ENCODE peak calls at places on chromosomes 13 and 19, in ten cellular contexts. B is GM23338; O is fibroblast of pulmonary artery; X is ascending aorta; G is CD8-positive, alpha-beta T cell; J is WERI-Rb-1; Q is cardiac fibroblast; C is fibroblast of villous mesenchyme; A is lung; W is mammary epithelial cell. M is an unnamed sample.

GRCh38 chr13:75101997-75102720 is 379.8 kb downstream of the TBC1D4 start:
- DNase-seq in B (peak), O (peak), X (no peak), G (no peak), J (no peak), Q (no peak), C (no peak), A (no peak), W (peak), M (no peak)

GRCh38 chr19:5150331-5150901 is 181.5 kb downstream of the KDM4B start:
- DNase-seq in B (no peak), O (no peak), X (no peak), G (no peak), J (no peak), Q (no peak), C (no peak), A (no peak), W (no peak), M (no peak)

GRCh38 chr13:79989251-79989661 is 351.7 kb downstream of the SPRY2 start:
- DNase-seq in B (no peak), O (no peak), X (no peak), G (no peak), J (no peak), Q (no peak), C (peak), A (no peak), W (peak), M (no peak)

GRCh38 chr19:28485300-28485699 is 727.7 kb downstream of the UQCRFS1 start:
- DNase-seq in B (no peak), O (no peak), X (no peak), G (no peak), J (no peak), Q (peak), C (no peak), A (no peak), W (no peak), M (no peak)

GRCh38 chr13:25632166-25632888 is 260.6 kb downstream of the ATP8A2 start:
- DNase-seq in B (peak), O (no peak), X (no peak), G (no peak), J (no peak), Q (no peak), C (no peak), A (peak), W (no peak), M (no peak)

GRCh38 chr13:55977436-55977835 is 1163.3 kb upstream of the PRR20A start:
- DNase-seq in B (no peak), O (no peak), X (no peak), G (no peak), J (no peak), Q (no peak), C (no peak), A (no peak), W (no peak), M (no peak)

GRCh38 chr13:90256746-90257145 is 1090.7 kb upstream of the MIR17HG start:
- DNase-seq in B (no peak), O (no peak), X (no peak), G (no peak), J (no peak), Q (no peak), C (no peak), A (no peak), W (no peak), M (no peak)

GRCh38 chr13:63288576-63288975 is 1872.9 kb upstream of the PCDH20 start:
- DNase-seq in B (no peak), O (peak), X (no peak), G (no peak), J (no peak), Q (no peak), C (no peak), A (no peak), W (no peak), M (no peak)

GRCh38 chr13:93496985-93497673 is 270.5 kb downstream of the GPC6 start:
- DNase-seq in B (no peak), O (no peak), X (no peak), G (no peak), J (peak), Q (peak), C (peak), A (no peak), W (no peak), M (no peak)

GRCh38 chr19:49863254-49863934 is 4.0 kb downstream of the PNKP start:
- DNase-seq in B (no peak), O (no peak), X (no peak), G (no peak), J (no peak), Q (no peak), C (no peak), A (no peak), W (no peak), M (no peak)

GRCh38 chr13:101209206-101209893 is 207.0 kb downstream of the NALCN start:
- DNase-seq in B (no peak), O (no peak), X (no peak), G (no peak), J (no peak), Q (no peak), C (no peak), A (no peak), W (peak), M (no peak)

GRCh38 chr19:38734426-38735256 is 9.6 kb downstream of the CAPN12 start:
- DNase-seq in B (no peak), O (no peak), X (peak), G (no peak), J (no peak), Q (no peak), C (no peak), A (no peak), W (peak), M (no peak)

GRCh38 chr19:38734176-38734425 is 10.2 kb downstream of the CAPN12 start:
- DNase-seq in B (no peak), O (no peak), X (no peak), G (no peak), J (no peak), Q (no peak), C (no peak), A (no peak), W (no peak), M (no peak)

GRCh38 chr19:38736036-38736412 is 8.2 kb downstream of the CAPN12 start:
- DNase-seq in B (peak), O (no peak), X (no peak), G (no peak), J (peak), Q (no peak), C (peak), A (peak), W (no peak), M (no peak)

GRCh38 chr19:38736413-38737280 is 7.6 kb downstream of the CAPN12 start:
- DNase-seq in B (peak), O (no peak), X (no peak), G (peak), J (peak), Q (no peak), C (no peak), A (peak), W (peak), M (no peak)

DNA sequence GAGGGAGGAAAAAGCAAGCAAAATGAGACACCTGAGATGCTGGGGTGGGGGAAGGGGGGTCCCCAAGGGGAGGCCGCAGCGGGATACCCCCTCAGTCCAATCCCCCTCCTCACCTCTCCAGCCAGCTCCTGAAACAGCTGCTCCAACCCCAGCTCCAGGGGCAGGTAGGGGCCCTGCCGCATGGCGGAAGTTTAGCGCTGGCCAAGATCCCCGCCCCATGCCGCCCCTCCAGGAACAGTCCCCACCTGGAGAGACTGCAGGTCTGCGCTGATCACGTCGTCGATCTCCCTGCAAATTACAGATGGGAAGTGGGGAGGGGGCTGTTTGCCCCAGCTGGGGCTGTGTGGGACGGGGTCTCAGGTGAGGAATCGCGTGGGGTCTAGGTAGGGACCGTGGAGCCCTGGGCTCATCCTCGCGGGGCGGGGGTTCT is 9.0 kb downstream of the CAPN12 start:
- DNase-seq in B (peak), O (no peak), X (no peak), G (no peak), J (peak), Q (no peak), C (no peak), A (no peak), W (peak), M (no peak)
- H3K4me3 ChIP-seq in B (peak), O (no peak), X (no peak), G (peak), J (peak), Q (no peak), C (no peak), A (no peak), W (peak), M (no peak)

DNA sequence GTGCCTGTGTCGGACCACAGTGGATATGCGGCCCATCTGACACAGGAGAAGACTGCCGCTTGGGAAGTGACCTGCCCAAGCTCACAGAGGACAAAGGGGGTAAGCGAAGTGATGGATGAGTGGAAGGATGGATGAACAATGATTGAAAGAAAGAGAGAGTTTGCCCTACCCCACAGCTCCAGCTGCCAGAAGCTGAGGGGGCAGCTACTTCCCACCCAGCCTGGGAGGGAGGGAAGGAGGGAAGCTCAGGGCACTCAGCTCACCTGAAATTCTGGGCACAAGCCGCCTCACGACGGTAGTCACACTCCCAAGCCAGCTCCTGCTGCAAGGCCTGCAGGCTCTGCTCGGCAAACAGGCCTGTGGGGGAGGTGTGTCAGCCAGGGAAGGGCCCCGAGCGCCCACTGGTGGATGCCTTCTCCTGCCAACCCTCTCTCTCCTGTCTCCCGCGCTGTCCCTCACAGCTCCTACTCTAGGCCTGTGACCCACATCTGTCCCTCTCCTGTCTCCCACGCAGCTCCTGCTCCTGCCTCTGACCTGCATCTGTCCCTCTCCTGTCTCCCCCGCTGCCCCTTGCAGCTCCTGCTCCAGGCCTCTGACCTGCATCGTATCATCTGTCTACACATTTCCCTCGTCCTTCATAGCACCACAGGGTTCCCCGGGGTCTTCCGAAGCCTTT is 12.0 kb upstream of the NUMBL start:
- DNase-seq in B (peak), O (peak), X (no peak), G (no peak), J (peak), Q (peak), C (peak), A (no peak), W (no peak), M (no peak)
- TF ChIP-seq CTCF in B (peak), O (peak), X (no peak), G (no peak), J (peak), Q (peak), C (peak), A (no peak), W (peak), M (peak)

DNA sequence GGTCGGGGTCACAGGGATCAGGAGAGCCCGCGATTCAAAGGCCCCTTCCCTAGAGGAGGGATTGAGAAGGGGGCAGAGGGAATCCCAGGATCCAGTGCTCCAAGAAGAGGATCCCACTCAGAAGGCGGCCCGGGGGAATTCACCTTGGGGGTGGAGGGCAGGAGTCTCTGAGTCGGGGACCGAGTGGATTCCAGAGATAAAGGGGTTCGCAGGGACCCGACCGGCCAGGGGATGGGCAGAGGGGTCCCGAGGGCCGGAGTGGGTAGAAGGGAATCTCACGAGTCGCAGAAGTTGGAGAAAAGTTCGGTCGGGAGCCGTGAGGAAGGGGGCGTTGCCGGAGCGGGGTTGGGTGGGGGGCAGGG is 261 bp downstream of the PRKD2 start:
- DNase-seq in B (peak), O (no peak), X (no peak), G (no peak), J (no peak), Q (no peak), C (no peak), A (no peak), W (no peak), M (no peak)
- H3K4me3 ChIP-seq in B (peak), O (peak), X (peak), G (peak), J (peak), Q (peak), C (peak), A (peak), W (peak), M (peak)

GRCh38 chr19:52734340-52734892 is 428 bp downstream of the ZNF611 start:
- DNase-seq in B (peak), O (peak), X (no peak), G (no peak), J (no peak), Q (peak), C (no peak), A (no peak), W (peak), M (no peak)

GRCh38 chr19:52735734-52736133 is 890 bp upstream of the ZNF611 start:
- DNase-seq in B (peak), O (peak), X (peak), G (no peak), J (peak), Q (no peak), C (peak), A (peak), W (peak), M (no peak)

GRCh38 chr19:52739576-52739975 is 4.7 kb upstream of the ZNF611 start:
- DNase-seq in B (peak), O (no peak), X (no peak), G (no peak), J (no peak), Q (no peak), C (no peak), A (no peak), W (no peak), M (no peak)

DNA sequence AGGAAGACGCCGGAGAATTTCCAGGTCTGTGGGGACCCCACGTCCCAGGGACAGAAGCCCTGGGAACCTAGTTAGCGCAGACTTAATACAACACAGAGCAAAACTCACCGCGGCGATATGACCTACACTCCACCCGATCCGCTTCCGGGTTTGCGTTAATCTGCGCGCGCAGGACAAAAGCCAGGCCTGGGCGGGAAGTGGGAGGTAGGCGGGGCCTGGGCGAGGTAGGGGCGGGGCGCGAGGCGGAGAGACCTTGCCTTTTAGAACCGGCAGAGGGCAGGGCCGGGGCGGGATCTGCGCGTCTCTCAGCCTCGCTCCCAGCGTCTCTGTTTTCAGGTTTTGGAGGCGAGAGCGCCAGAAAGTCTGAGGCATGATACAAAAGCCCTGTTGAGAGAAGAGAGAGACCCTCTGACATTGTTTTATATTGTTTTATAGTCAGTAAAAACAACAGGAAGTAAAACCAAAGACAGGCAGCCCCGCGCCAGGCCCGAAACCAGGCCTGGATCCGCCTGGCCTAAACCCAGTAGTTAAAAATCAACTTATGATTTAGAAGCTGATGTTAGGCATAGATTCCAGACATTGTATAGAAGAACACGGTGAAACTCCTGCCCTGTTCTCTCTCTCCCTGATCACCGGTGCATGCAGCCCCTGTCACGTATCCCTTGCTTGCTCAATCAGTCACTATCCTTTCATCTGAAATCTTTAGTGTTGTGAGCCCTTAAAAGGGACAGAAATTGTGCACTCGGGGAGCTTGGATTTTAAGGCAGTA is at the start of gene ZNF611:
- DNase-seq in B (peak), O (peak), X (peak), G (peak), J (peak), Q (peak), C (peak), A (peak), W (peak), M (peak)
- TF ChIP-seq CTCF in B (peak), O (peak), X (peak), G (peak), J (peak), Q (peak), C (peak), A (peak), W (no peak), M (peak)

DNA sequence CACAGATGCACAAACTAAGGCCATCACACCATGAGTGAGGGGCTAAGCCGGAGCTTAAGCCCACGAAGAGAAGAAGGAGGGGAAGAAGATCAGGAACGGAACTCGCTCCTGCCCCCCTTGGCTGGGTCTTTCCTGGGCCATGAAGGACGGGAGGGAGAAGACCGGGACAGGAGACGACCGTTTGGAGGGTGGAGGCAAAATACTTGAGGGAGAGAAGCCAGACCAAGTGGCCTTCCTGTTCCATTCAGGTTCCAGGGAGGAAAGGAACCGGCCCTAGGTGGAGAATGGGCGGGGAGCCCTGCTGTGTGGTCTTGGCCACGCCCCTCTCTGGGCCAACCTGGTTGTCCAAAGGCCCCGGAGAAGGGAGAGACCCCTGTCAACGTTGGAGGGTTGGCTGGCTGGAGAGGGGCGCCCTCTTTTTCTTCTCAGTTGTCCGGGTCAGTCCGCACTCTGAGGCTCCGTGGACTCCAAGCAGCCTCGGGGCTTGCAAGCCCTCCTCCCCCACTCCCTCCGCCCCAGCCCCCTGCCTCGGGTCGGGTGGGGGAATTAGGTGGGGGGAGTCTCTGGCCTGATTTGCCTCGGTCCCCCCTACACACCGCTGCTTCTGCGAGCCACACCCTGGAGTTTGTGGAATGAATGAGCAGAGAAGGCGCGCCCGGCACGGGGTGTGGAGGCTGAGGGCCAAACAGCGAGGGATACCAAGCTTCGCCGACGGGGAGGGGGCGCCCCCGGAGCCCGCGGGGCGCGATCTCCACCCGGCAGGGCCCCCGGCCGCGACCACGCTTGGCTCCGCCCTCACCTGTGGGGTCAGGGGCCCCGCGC is 771 bp downstream of the FBN3 start:
- DNase-seq in B (peak), O (no peak), X (no peak), G (no peak), J (peak), Q (no peak), C (no peak), A (no peak), W (no peak), M (no peak)
- H3K4me3 ChIP-seq in B (peak), O (no peak), X (peak), G (no peak), J (peak), Q (no peak), C (no peak), A (no peak), W (peak), M (no peak)

GRCh38 chr19:30897553-30897952 is 451.7 kb downstream of the TSHZ3 start:
- DNase-seq in B (no peak), O (no peak), X (no peak), G (no peak), J (no peak), Q (no peak), C (no peak), A (no peak), W (no peak), M (no peak)

GRCh38 chr19:30897034-30897433 is 452.2 kb downstream of the TSHZ3 start:
- DNase-seq in B (no peak), O (no peak), X (no peak), G (no peak), J (no peak), Q (no peak), C (no peak), A (no peak), W (no peak), M (no peak)

GRCh38 chr19:30898353-30899103 is 450.7 kb downstream of the TSHZ3 start:
- DNase-seq in B (peak), O (no peak), X (no peak), G (no peak), J (no peak), Q (no peak), C (no peak), A (no peak), W (no peak), M (no peak)

GRCh38 chr19:30896551-30896950 is 452.7 kb downstream of the TSHZ3 start:
- DNase-seq in B (peak), O (no peak), X (no peak), G (no peak), J (peak), Q (no peak), C (no peak), A (no peak), W (no peak), M (no peak)

GRCh38 chr19:30895946-30896345 is 453.3 kb downstream of the TSHZ3 start:
- DNase-seq in B (peak), O (no peak), X (no peak), G (no peak), J (no peak), Q (no peak), C (no peak), A (no peak), W (no peak), M (no peak)
- TF ChIP-seq CTCF in B (peak), O (no peak), X (no peak), G (no peak), J (peak), Q (no peak), C (no peak), A (no peak), W (no peak), M (peak)

DNA sequence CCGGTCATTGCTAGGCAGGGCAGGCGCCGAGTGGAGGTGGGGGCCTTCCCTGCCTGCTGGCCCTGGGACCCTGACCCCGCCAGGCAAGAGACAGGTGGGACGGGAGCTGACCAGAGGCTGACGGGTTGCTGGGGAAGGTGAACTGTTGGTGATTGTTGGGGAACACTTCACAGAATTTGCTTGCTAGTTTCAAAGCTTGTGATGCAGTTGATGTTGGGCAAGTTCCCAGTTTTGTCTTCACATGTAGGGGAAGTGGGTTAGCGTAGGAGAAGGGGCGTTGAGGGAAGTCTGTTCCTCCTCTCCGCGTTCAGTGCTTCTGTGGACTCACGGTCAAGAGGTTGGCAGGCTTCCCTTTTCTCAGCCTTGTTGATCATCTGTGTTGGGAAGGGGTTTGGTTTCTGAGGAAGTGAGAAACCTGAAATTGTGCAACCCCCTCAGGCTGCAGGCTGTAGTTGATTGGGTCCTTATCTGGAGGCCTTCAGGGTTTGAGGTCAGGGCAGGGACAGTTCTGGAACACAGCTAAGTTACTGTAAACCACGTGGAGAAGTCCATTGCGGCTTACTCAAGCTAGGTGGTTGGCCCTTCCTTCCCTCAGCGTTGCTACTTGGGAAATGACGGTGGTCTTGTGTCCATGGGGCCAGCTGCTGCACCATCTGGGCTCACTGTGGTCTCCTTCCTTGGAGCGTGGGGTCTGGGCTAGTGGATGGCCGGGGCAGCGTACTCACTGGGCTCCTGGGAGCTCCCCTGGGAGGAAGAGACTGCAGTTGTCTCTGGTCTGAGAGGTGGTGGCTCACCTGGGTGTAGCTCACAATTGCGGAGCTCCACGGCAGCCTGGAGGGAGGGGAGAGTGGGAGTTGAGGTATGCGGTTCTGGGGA is 7.5 kb downstream of the RPS9 start:
- DNase-seq in B (no peak), O (peak), X (peak), G (no peak), J (no peak), Q (peak), C (peak), A (peak), W (no peak), M (no peak)
- H3K4me3 ChIP-seq in B (no peak), O (peak), X (no peak), G (no peak), J (no peak), Q (no peak), C (peak), A (no peak), W (no peak), M (no peak)